ENCODE peak calls at places on chromosome 13, in four cellular contexts. J is breast epithelium, K is lower leg skin, U is dorsolateral prefrontal cortex. T is an unnamed sample.

GRCh38 chr13:68697551-68697950 is 1410.1 kb upstream of the ATXN8OS start:
- DNase-seq in J (no peak), K (no peak), U (no peak), T (no peak)

GRCh38 chr13:35925669-35926068 is 205.5 kb downstream of the DCLK1 start:
- DNase-seq in J (no peak), K (no peak), U (no peak), T (no peak)

GRCh38 chr13:41916173-41916954 is 44.5 kb downstream of the VWA8 start:
- DNase-seq in J (no peak), K (no peak), U (no peak), T (peak; percentile 91)

GRCh38 chr13:86856996-86857395 is 814.2 kb upstream of the SLITRK5 start:
- DNase-seq in J (no peak), K (no peak), U (no peak), T (peak; percentile 44)

GRCh38 chr13:38908574-38908973 is 82.1 kb downstream of the STOML3 start:
- DNase-seq in J (no peak), K (no peak), U (no peak), T (no peak)

GRCh38 chr13:55106509-55106908 is 2034.2 kb upstream of the PRR20A start:
- DNase-seq in J (no peak), K (no peak), U (no peak), T (no peak)

GRCh38 chr13:77031869-77032268 is 4.9 kb upstream of the FBXL3 start:
- DNase-seq in J (no peak), K (no peak), U (peak; percentile 52), T (no peak)

GRCh38 chr13:39037880-39038568 is at the start of the genes NHLRC3 and PROSER1:
- DNase-seq in J (peak; percentile 87), K (peak; percentile 93), U (peak; percentile 96), T (peak; percentile 88)

GRCh38 chr13:42119875-42120274 is 71.4 kb downstream of the DGKH start:
- DNase-seq in J (no peak), K (no peak), U (no peak), T (no peak)

GRCh38 chr13:99374994-99375805 is 68.0 kb upstream of the GPR183 start:
- DNase-seq in J (no peak), K (no peak), U (no peak), T (no peak)

GRCh38 chr13:109968876-109969577 is 182.6 kb upstream of the IRS2 start:
- DNase-seq in J (no peak), K (peak; percentile 79), U (no peak), T (peak; percentile 82)

GRCh38 chr13:106133025-106133424 is 402.4 kb downstream of the EFNB2 start:
- DNase-seq in J (no peak), K (no peak), U (no peak), T (peak; percentile 74)

GRCh38 chr13:110942248-110942981 is 27.5 kb upstream of the ANKRD10 start:
- DNase-seq in J (no peak), K (no peak), U (no peak), T (peak; percentile 14)

GRCh38 chr13:89082623-89083022 is 1411.5 kb downstream of the SLITRK5 start:
- DNase-seq in J (no peak), K (no peak), U (no peak), T (no peak)

GRCh38 chr13:37187110-37187509 is 81.6 kb upstream of the CSNK1A1L start:
- DNase-seq in J (peak; percentile 29), K (no peak), U (no peak), T (no peak)

GRCh38 chr13:75410207-75410606 is 71.8 kb downstream of the TBC1D4 start:
- DNase-seq in J (no peak), K (no peak), U (no peak), T (no peak)

GRCh38 chr13:26185720-26186119 is 36.4 kb downstream of the RNF6 start:
- DNase-seq in J (no peak), K (no peak), U (no peak), T (no peak)

GRCh38 chr13:110454956-110455355 is 106.6 kb downstream of the RAB20 start:
- DNase-seq in J (no peak), K (no peak), U (no peak), T (no peak)

GRCh38 chr13:42022796-42023493 is 25.5 kb upstream of the DGKH start:
- DNase-seq in J (no peak), K (no peak), U (no peak), T (peak; percentile 82)

GRCh38 chr13:28089065-28089464 is 11.3 kb downstream of the FLT3 start:
- DNase-seq in J (no peak), K (no peak), U (no peak), T (no peak)

GRCh38 chr13:38979891-38980627 is 10.6 kb downstream of the STOML3 start:
- DNase-seq in J (no peak), K (no peak), U (no peak), T (peak; percentile 23)

GRCh38 chr13:102697929-102698648 is 3.2 kb upstream of the METTL21C start:
- DNase-seq in J (no peak), K (no peak), U (no peak), T (no peak)

GRCh38 chr13:43354147-43354945 is 331.0 kb downstream of the DNAJC15 start:
- DNase-seq in J (no peak), K (no peak), U (no peak), T (no peak)

GRCh38 chr13:20301391-20302071 is 69.4 kb upstream of the GJB6 start:
- DNase-seq in J (no peak), K (no peak), U (no peak), T (peak; percentile 39)

GRCh38 chr13:95858286-95859075 is 181.5 kb downstream of the DNAJC3 start:
- DNase-seq in J (no peak), K (no peak), U (no peak), T (peak; percentile 34)

GRCh38 chr13:98405107-98405571 is 171.8 kb downstream of the STK24 start:
- DNase-seq in J (no peak), K (no peak), U (peak; percentile 48), T (peak; percentile 25)

GRCh38 chr13:82747331-82747730 is 1134.9 kb downstream of the SLITRK1 start:
- DNase-seq in J (no peak), K (no peak), U (no peak), T (peak; percentile 5)

GRCh38 chr13:102903659-102904407 is 58.0 kb downstream of the ERCC5 start:
- DNase-seq in J (no peak), K (no peak), U (no peak), T (peak; percentile 42)

GRCh38 chr13:32443111-32443510 is 15.2 kb upstream of the N4BP2L1 start:
- DNase-seq in J (no peak), K (no peak), U (no peak), T (peak; percentile 41)

GRCh38 chr13:20231839-20232555 is at the start of gene GJB6:
- DNase-seq in J (no peak), K (no peak), U (no peak), T (no peak)

GRCh38 chr13:83691966-83692365 is 190.3 kb downstream of the SLITRK1 start:
- DNase-seq in J (no peak), K (no peak), U (no peak), T (no peak)

GRCh38 chr13:64817721-64818120 is 2412.4 kb downstream of the PCDH9 start:
- DNase-seq in J (no peak), K (no peak), U (no peak), T (no peak)

GRCh38 chr13:92896842-92897241 is 329.8 kb upstream of the GPC6 start:
- DNase-seq in J (no peak), K (no peak), U (no peak), T (peak; percentile 27)

GRCh38 chr13:59623516-59623915 is 540.2 kb downstream of the DIAPH3 start:
- DNase-seq in J (no peak), K (no peak), U (no peak), T (no peak)

GRCh38 chr13:22173605-22174004 is 502.7 kb downstream of the FGF9 start:
- DNase-seq in J (no peak), K (no peak), U (no peak), T (peak; percentile 49)

DNA sequence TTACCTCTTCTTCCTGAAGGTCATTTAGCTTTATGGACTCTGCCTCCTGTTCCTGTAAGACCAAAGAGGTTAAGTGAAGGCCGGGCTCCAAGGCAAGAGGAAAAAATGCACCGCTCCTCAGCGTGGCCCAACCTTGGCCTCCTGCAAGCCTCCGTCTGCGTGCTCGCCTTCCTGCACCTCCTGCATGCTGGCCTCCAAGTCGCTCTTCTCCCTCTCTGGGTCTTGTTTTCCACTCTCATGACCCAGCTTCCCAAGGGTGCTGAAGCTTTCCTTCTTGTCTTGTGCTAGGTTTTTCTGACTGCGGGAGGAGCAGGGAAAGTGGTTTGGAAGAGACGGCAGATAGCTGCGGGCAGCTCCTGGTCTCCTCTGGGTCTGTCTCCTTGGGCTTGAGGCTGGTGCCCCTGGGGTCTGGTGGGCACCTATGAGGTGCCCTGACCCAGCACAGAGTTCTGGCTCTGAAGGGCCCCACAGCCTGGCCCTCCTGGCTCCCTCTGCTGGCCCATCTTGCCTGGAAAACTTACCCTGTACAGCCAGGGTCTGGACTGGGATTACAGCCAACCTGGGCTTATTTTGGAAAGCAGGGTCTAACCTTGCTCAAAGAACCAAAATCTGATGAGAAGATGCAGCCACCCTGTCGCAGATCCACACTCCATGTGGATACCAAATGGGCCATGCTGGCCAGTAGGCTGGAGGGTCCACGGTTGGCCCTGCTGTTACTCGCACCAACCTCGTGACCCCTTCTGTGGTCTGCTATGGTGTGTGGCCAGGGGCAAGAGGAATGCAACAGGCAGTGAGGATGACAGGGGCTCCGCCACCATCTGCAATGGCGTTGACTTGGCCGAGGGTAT is 5.2 kb downstream of the C13orf46 start:
- DNase-seq in J (no peak), K (no peak), U (peak; percentile 27), T (no peak)
- TF ChIP-seq CTCF in J (no peak), K (no peak), U (no peak), T (no peak)

DNA sequence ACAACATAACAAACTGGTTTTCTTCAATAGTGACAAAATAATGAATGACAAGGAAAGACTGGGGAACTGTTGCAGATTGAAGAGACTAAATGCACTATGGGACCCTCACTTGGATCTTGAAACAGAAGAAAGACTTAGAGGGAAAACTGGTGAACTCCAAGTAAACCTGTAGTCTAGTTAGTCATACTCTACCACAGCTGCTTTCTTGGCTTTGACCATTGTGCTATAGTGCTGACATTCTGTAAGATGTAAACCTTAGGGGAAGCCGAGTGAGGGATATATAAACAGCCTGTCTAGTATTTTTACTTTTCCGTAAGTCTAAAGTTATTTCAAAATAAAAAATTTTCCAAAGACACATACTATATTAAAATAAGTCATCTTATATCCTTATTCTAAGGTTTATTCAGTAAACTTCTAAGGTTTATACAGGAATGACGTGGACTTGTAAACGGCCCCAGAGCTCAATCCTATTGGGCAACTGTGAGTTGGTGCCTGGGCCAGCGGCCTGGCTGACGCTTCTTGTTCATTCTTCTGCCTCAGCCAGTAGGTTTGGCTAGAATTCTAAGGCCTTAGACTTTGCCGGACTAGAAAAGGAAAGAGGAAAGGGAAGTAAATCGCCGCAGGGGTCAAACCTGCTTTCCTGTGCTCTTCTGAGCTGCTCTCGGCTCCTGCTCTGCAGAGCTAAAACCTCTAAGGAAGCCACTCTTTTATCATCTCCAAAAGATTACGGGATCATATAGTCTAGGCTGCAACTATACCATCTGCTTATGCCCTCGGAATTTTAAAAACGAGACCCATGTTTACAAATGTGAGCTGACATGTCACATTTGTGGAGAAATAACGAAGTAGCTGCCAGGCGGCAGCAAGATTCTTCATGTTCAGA is 33.7 kb upstream of the UBE2L5 start:
- DNase-seq in J (peak; percentile 75), K (peak; percentile 49), U (no peak), T (peak; percentile 83)
- H3K4me3 ChIP-seq in J (peak overlapping the region; percentile 56), K (no peak overlapping the region), U (no peak overlapping the region), T (no peak overlapping the region)

DNA sequence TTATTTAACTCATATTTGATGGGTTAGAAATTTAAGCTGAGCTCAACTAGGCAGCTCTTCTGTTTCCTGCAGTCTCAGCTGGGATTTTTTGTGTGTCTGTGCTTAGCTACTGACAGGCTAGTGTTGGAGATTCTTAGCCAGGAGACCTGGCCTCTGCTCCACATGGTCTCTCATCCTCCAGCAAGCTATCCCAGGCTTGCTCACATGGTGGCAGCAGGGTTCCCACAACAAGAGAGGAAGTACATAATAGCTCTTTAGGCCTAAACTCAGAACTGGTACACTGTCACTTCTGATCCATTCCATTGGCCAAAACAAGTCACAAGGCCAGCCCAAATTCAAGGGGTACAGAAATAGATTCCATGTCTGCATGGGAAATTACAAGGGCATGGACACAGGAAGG is 406.2 kb downstream of the SUCLA2 start:
- DNase-seq in J (no peak), K (no peak), U (no peak), T (peak; percentile 38)
- TF ChIP-seq CTCF in J (no peak), K (no peak), U (no peak), T (peak; percentile 26)

GRCh38 chr13:50894504-50894903 is 15.1 kb upstream of the RNASEH2B start:
- DNase-seq in J (no peak), K (no peak), U (no peak), T (no peak)
- H3K4me3 ChIP-seq in J (no peak overlapping the region), K (no peak overlapping the region), U (no peak overlapping the region), T (no peak overlapping the region)

T was measured in fibroblast of mammary gland.